ENCODE peak calls at places on chromosomes 13 and 19, in four cellular contexts. O, Q, Z and W are unnamed samples.

GRCh38 chr13:31100721-31101120 is 61.0 kb downstream of the HSPH1 start:
- DNase-seq in O (no peak), Z (no peak), Q (no peak), W (no peak)

GRCh38 chr19:1474765-1475351 is 4.2 kb downstream of the C19orf25 start:
- DNase-seq in Q (no peak), O (no peak), Z (no peak), W (no peak)

GRCh38 chr13:88022826-88023225 is 351.7 kb downstream of the SLITRK5 start:
- DNase-seq in O (no peak), Z (no peak), Q (no peak), W (no peak)

GRCh38 chr19:17909017-17909732 is 23.6 kb upstream of the CCDC124 start:
- DNase-seq in O (no peak), Z (no peak), Q (no peak), W (no peak)

GRCh38 chr13:105914637-105915036 is 620.8 kb downstream of the EFNB2 start:
- DNase-seq in Z (no peak), O (peak; percentile 83), Q (no peak), W (no peak)

GRCh38 chr13:27194895-27195764 is 23.5 kb upstream of the USP12 start:
- DNase-seq in Z (no peak), O (peak; percentile 81), Q (peak; percentile 40), W (no peak)

GRCh38 chr13:89310943-89311342 is 1639.8 kb downstream of the SLITRK5 start:
- DNase-seq in Q (no peak), O (no peak), Z (no peak), W (no peak)

GRCh38 chr19:49793561-49793840 is 19.6 kb downstream of the FUZ start:
- DNase-seq in O (no peak), Q (no peak), Z (no peak), W (no peak)

GRCh38 chr19:38734426-38735256 is 9.6 kb downstream of the CAPN12 start:
- DNase-seq in O (no peak), Z (no peak), Q (peak; percentile 41), W (no peak)

GRCh38 chr13:106619688-106620555 is 52.0 kb upstream of the ARGLU1 start:
- DNase-seq in Z (peak; percentile 36), O (peak; percentile 72), Q (peak; percentile 7), W (no peak)

GRCh38 chr13:74102691-74103090 is 31.5 kb downstream of the KLF12 start:
- DNase-seq in Q (no peak), O (no peak), Z (no peak), W (no peak)

GRCh38 chr13:104171132-104171531 is 1104.9 kb upstream of the SLC10A2 start:
- DNase-seq in Z (no peak), O (no peak), Q (no peak), W (peak; percentile 99)

GRCh38 chr19:48968179-48968661 is 3.1 kb downstream of the FTL start:
- DNase-seq in Q (no peak), O (no peak), Z (no peak), W (no peak)

GRCh38 chr19:23116802-23117571 is at the start of gene ZNF730:
- DNase-seq in O (peak; percentile 84), Z (peak; percentile 93), Q (no peak), W (peak; percentile 14)

GRCh38 chr13:110421696-110422395 is 114.8 kb downstream of the COL4A2 start:
- DNase-seq in Q (no peak), O (peak; percentile 99), Z (no peak), W (no peak)

GRCh38 chr19:21835810-21836444 is at the start of gene ZNF43:
- DNase-seq in O (peak; percentile 95), Z (peak; percentile 83), Q (peak; percentile 70), W (peak; percentile 92)

GRCh38 chr19:16457195-16457953 is 14.4 kb downstream of the EPS15L1 start:
- DNase-seq in Q (no peak), O (peak; percentile 72), Z (peak; percentile 54), W (no peak)

GRCh38 chr19:18809149-18809978 is 18.3 kb upstream of the COMP start:
- DNase-seq in Z (no peak), Q (no peak), O (peak; percentile 95), W (no peak)

GRCh38 chr13:21014666-21015170 is 46.7 kb downstream of the LATS2 start:
- DNase-seq in O (peak; percentile 89), Z (no peak), Q (no peak), W (peak; percentile 55)

GRCh38 chr13:87986639-87987250 is 315.6 kb downstream of the SLITRK5 start:
- DNase-seq in Z (no peak), Q (no peak), O (no peak), W (no peak)

GRCh38 chr19:15299568-15300409 is 32.5 kb downstream of the BRD4 start:
- DNase-seq in Z (no peak), Q (no peak), O (peak; percentile 88), W (no peak)

GRCh38 chr19:15296353-15296752 is 36.0 kb downstream of the BRD4 start:
- DNase-seq in Z (no peak), O (peak; percentile 56), Q (no peak), W (no peak)

GRCh38 chr19:15296841-15297415 is 35.4 kb downstream of the BRD4 start:
- DNase-seq in Q (no peak), Z (no peak), O (peak; percentile 54), W (no peak)

GRCh38 chr19:15298847-15299567 is 33.3 kb downstream of the BRD4 start:
- DNase-seq in O (no peak), Q (no peak), Z (no peak), W (no peak)

DNA sequence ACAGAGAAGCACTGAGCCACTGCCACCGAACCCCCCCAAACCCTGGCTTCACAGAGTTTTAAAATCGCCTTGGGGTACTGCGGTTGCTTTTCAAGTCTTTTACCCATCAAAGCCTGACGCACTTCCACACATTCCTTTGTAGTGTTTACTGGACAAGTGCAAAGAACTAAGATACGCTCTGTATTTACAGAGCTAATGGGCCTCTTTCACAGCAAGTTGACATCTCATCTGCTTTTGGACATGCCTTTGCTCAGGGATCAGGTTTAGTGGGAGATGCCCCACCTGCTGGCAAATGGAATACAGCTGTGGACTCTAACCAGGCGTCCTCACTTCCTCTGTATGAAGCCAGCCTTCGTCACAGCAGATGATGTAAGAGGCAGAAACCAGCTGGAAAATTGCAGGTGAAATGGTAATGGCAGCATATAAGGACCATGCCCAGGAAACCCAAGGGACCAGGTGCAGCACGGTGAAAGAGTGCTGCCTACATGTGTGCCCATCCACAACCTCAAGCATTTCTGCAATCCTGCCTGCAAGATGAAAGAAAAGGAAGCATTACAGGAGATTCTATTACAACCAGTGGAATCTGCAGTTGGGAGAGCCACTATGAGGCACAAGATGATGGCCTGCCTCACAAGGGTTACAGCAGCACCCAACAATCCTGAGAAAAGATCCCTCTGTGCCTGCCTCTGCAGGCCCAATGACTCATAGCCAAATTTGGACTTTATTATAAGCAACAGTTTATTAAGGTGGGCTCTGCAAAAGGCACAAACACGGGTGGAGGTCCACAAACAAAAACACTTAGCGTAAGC is 34.7 kb downstream of the BRD4 start:
- DNase-seq in Z (no peak), O (peak; percentile 96), Q (peak; percentile 12), W (peak; percentile 46)
- TF ChIP-seq CTCF in Z (no peak), O (peak; percentile 10), Q (no peak), W (no peak)

GRCh38 chr19:52391135-52391534 is 6.5 kb upstream of the ZNF528 start:
- DNase-seq in Z (no peak), Q (no peak), O (no peak), W (no peak)
- TF ChIP-seq CTCF in Z (no peak), Q (no peak), O (no peak), W (no peak)

GRCh38 chr13:41054919-41055619 is 6.2 kb upstream of the WBP4 start:
- DNase-seq in Z (no peak), Q (no peak), O (no peak), W (no peak)
- TF ChIP-seq CTCF in Z (no peak), Q (peak; percentile 42), O (peak; percentile 10), W (no peak)

DNA sequence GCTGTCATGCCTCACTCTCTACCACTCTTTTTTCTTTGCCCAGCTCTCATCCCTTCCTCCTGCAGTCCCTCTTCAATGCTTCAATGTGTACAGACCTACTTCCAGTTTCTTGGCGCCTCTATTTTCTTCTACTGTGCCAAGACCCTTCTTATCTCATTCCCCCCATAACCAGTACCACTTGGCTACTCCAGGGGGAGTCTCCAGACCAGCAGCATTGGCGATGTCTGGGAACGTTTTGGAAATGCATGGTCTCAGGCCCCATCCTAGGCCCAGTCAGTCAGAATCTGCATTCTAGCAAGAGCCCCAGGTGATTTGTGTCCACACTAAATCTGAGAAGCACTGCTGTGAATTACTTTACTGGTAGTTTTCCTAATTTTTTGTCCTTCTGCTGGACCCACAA is 198.2 kb downstream of the SLC7A1 start:
- DNase-seq in Q (peak; percentile 1), O (no peak), Z (no peak), W (no peak)
- TF ChIP-seq CTCF in Q (no peak), O (peak; percentile 7), Z (no peak), W (no peak)

GRCh38 chr19:33275559-33275932 is 26.8 kb downstream of the CEBPA start:
- DNase-seq in Z (no peak), Q (no peak), O (no peak), W (no peak)

GRCh38 chr19:33275933-33276619 is 26.3 kb downstream of the CEBPA start:
- DNase-seq in Q (no peak), Z (no peak), O (no peak), W (no peak)

GRCh38 chr19:33273065-33273736 is 29.1 kb downstream of the CEBPA start:
- DNase-seq in Z (peak; percentile 27), Q (no peak), O (no peak), W (no peak)

GRCh38 chr19:33274663-33275558 is 27.4 kb downstream of the CEBPA start:
- DNase-seq in O (no peak), Z (no peak), Q (no peak), W (no peak)

DNA sequence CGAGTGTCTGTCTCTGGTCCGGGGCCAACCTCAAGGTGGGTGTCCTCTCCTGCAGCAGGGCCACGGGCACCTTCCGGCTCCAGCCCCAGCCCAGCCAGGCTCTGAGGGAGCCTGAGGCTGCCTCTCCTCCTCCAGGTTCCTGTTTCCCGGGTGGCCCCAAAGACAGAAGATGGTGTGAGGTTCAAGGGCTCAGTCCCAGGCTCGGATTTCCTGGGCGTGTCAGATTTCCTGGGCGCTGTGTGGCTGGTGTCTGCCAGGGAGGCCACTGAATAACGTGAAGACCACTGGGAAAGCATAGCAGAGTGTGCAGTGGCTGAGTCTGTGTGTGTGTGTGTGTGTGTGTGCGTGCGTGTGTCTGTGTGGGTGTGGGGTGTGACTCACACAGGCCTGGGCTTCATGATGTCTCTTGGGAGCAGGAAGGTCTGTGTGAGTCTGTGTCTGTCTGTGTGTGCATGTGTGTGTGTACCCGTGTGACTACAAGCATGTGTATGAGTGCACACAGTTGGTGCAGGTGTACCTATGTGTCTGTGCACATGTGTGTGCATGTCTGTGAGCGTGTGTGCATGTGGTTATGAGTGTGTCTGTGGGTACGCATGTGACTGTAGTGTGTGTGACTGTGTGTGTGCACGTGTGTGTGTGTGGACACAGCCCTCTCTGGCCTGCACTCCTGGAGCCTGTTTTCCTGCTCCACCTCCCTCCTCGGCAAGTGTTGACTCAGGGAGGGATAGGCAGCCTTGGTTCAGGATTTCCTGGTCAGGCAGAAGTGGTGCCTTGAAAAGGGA is 28.3 kb downstream of the CEBPA start:
- DNase-seq in O (peak; percentile 81), Q (peak; percentile 70), Z (peak; percentile 29), W (peak; percentile 58)
- TF ChIP-seq CTCF in O (no peak), Q (no peak), Z (no peak), W (no peak)

GRCh38 chr19:43766755-43767043 is 11.9 kb upstream of the SMG9 start:
- DNase-seq in O (no peak), Q (no peak), Z (no peak), W (no peak)
- TF ChIP-seq CTCF in O (no peak), Q (no peak), Z (peak; percentile 1), W (no peak)

GRCh38 chr19:8610041-8610927 is at the start of gene ADAMTS10:
- DNase-seq in Q (no peak), O (peak; percentile 41), Z (peak; percentile 74), W (no peak)
- TF ChIP-seq CTCF in Q (no peak), O (no peak), Z (no peak), W (no peak)

GRCh38 chr19:6214881-6215541 is 64.8 kb downstream of the MLLT1 start:
- DNase-seq in Q (no peak), O (no peak), Z (no peak), W (no peak)
- TF ChIP-seq CTCF in Q (no peak), O (no peak), Z (no peak), W (no peak)

GRCh38 chr19:10112895-10113591 is 1.6 kb downstream of the P2RY11 start:
- DNase-seq in Z (peak; percentile 65), O (no peak), Q (peak; percentile 69), W (no peak)
- TF ChIP-seq CTCF in Z (peak; percentile 54), O (peak; percentile 57), Q (peak; percentile 35), W (peak; percentile 62)